ENCODE peak calls at places on chromosomes 7 and 10, in five cellular contexts. G is CD4-positive, alpha-beta T cell; E is Peyer's patch; R is GM12864; I is adrenal gland. S is an unnamed sample.

GRCh38 chr10:88702848-88703597 is 3.0 kb upstream of the LIPK start:
- DNase-seq in R (no peak), I (no peak), G (no peak), E (no peak), S (no peak)

GRCh38 chr7:44307301-44307900 is 18.0 kb downstream of the CAMK2B start:
- DNase-seq in E (peak), I (peak), R (no peak), G (no peak), S (peak)

GRCh38 chr7:44325811-44326241 is 432 bp upstream of the CAMK2B start:
- DNase-seq in R (no peak), I (no peak), G (no peak), E (no peak), S (no peak)

GRCh38 chr10:117411440-117412428 is 36.5 kb upstream of the PDZD8 start:
- DNase-seq in E (no peak), R (no peak), I (peak), G (no peak), S (no peak)

GRCh38 chr10:75782463-75783248 is 351.2 kb downstream of the LRMDA start:
- DNase-seq in G (no peak), R (no peak), E (no peak), I (peak), S (no peak)

GRCh38 chr10:104406715-104407517 is 53.3 kb downstream of the CFAP58 start:
- DNase-seq in E (no peak), R (no peak), G (no peak), I (no peak), S (no peak)

GRCh38 chr10:132386419-132386831 is 10.6 kb upstream of the PWWP2B start:
- DNase-seq in E (peak), R (no peak), I (peak), G (no peak), S (no peak)

GRCh38 chr7:104960741-104961479 is 53.1 kb upstream of the KMT2E start:
- DNase-seq in R (peak), G (no peak), I (no peak), E (no peak), S (peak)

GRCh38 chr10:86225098-86225782 is 141.4 kb downstream of the GRID1 start:
- DNase-seq in R (no peak), G (no peak), E (no peak), I (no peak), S (no peak)

GRCh38 chr7:95843286-95843685 is 70.9 kb downstream of the DYNC1I1 start:
- DNase-seq in R (no peak), G (no peak), I (no peak), E (no peak), S (no peak)

GRCh38 chr10:127564644-127565043 is 15.5 kb downstream of the NPS start:
- DNase-seq in E (no peak), R (no peak), I (no peak), G (no peak), S (no peak)

GRCh38 chr10:127569210-127569609 is 20.1 kb downstream of the NPS start:
- DNase-seq in R (no peak), E (no peak), I (no peak), G (no peak), S (no peak)

GRCh38 chr10:127565583-127565982 is 16.5 kb downstream of the NPS start:
- DNase-seq in E (no peak), R (no peak), I (no peak), G (no peak), S (no peak)

DNA sequence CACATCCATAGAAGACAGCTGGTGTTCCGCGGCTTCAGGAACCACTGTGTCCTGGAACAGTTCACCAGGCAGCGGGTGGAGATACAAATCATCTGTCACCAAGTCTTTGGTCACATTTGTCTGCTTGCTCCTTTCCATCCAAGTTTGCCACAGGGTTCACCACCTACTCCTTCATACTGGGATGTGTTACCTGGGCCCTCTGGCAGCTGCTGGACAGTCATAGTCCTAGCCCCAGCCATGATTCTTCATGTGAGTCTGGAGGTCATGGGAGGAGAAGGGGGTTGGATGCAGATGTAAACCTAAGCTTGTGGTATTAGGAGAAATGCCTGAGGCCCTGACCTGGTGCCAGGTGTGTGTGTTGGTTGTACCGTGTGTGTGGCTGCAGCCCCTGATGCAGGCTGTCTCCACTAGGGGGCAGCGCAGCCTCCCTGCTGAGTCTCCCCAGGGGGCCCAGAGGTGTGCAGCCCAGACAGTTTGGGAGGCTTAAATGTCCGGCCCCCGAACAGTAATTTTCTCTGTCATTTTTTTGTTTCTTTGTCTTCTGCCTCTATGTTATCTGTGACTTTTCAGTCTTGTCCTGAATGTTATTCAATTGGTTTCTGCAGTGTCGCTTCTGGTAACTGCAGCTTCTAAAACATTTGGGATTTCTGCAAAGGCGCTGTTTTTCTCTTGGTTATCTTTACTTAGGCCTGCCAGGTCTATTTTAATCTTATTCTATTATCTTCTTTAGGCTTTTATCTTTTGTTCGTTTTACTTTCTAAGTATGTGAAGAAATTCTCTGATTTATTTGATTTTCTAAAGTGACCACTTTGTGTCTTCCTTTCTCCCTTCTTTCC is 14.8 kb downstream of the NPS start:
- DNase-seq in I (no peak), G (no peak), R (no peak), E (no peak), S (peak)
- TF ChIP-seq CTCF in I (peak), G (peak), R (peak), E (peak), S (peak)

GRCh38 chr7:149489391-149490024 is 8.1 kb downstream of the ZNF746 start:
- DNase-seq in E (no peak), I (no peak), R (no peak), G (no peak), S (no peak)
- TF ChIP-seq CTCF in E (no peak), I (no peak), R (no peak), G (no peak), S (peak)

DNA sequence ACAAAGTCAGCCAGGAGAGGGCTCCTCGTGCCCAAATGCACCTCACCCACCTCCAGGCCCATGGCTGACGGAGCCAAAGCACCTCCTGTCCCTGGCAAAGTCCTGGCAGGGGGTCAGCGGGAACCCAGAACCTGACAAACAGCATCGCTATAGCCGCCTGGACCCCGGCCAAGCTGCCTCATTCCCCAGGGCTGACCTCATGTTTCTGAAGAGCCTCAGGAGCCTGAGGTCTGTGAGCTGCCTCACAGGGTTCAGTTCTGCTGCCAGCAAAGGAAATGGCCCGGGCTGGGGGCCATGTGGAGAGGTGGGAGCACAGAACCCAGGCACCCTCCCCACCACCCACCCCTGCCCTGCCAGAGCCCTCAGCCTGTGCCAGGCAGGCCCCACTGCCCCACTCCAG is 4.2 kb upstream of the NANOS1 start:
- DNase-seq in R (no peak), E (no peak), I (peak), G (no peak), S (no peak)
- TF ChIP-seq CTCF in R (no peak), E (no peak), I (no peak), G (no peak), S (peak)

DNA sequence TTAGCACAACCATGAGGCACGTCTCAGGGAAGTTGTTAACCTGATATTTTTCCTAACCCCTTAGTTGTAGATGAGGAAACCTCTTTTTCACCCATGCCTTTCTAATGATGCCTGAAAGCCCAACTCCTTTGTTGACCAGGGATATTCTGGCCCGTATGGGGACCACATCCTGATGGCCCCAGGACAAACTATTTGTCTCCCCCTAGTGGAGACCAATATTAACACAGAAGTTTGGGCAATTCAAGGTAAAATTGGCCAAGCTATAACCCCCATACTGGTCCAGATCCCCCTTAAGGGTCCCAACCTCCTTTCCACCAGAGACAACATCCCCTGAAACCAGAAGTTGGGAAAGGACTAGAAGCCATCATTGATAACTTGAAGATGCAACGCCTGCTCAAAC is 893.3 kb downstream of the SORCS1 start:
- DNase-seq in E (no peak), R (no peak), G (no peak), I (no peak), S (no peak)
- TF ChIP-seq CTCF in E (no peak), R (no peak), G (no peak), I (no peak), S (peak)

GRCh38 chr10:127524229-127524628 is 24.9 kb upstream of the NPS start:
- DNase-seq in G (no peak), I (no peak), E (no peak), R (no peak), S (no peak)
- TF ChIP-seq CTCF in G (no peak), I (no peak), E (no peak), R (no peak), S (no peak)

DNA sequence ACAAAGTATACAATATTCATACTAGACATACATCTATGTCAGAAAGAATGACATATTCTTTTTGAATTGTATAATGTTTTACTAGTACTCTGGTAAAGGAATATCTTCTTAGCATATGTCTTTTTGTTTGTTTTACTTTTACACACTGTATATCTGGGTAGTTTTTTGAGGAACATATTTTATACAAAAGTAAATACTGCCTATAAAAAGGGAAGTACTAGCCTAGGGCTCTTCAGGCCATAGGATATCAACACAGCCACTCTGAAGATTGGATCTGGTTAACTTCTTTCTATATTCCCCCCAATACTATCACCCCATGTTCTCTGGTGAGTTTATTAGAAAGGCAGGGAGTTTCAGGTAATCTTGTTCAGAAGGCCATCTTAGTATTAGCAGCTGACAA is 134.6 kb downstream of the ZNF438 start:
- DNase-seq in I (no peak), E (no peak), R (no peak), G (no peak), S (no peak)
- TF ChIP-seq CTCF in I (no peak), E (no peak), R (no peak), G (no peak), S (no peak)

DNA sequence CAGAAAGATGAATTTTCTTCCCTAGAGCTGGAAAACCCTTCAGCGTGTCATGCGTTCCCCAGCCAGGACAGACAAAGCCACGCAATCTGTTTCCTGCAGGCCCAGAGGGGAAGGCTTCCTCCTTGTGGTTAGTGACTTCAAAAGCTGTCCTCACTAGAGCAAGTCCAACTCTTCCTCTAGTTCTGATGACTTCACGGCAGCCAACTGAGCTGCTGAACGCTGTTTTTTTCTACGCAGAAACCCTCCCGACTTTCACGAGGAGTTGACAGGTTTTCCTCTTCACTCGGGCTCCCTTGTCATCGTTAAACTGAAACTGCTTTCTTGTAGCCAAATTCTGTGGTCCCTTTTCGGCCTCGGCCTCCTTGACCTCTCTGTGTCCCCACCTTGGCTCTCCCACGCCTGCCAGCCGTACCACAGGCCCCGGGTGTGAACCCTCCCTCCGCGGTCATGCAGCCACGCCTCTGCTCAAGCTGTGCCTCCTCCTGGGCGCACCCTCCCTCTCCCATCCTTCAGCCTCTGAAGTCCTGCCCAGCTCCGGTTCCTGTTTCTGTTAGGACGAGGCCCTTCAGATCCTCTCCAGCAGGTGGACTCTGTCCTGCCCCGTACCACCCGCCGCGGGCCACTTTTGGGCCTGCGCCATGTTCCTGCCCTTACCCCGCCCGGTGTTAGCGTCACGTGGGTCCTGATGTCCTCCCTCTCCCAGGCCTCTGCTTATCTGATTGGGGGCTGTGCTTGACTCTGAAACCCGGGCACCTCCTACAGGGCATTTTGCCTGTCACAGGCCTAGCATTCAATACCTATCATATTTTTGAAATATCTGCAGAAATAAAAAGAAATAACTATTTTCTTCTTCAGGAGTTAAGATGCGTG is 39.3 kb downstream of the CUX1 start:
- DNase-seq in E (peak), R (peak), I (peak), G (peak), S (peak)
- TF ChIP-seq CTCF in E (peak), R (peak), I (no peak), G (peak), S (peak)